ENCODE peak calls at places on chromosomes 2 and 18, in six cellular contexts. One of them, this sample, is unnamed.

GRCh38 chr18:12282436-12283039 is 25.5 kb upstream of the TUBB6 start:
- DNase-seq in stimulated activated CD4-positive, alpha-beta T cell treated with anti-CD3 and anti-CD28 coated beads, Interleukin-1b, Interleukin-23, amount 100 ng/mL, for 4 hours: no peak
- DNase-seq in GDM1: no peak
- DNase-seq in GM04504: peak
- DNase-seq in iris pigment epithelial cell: peak
- DNase-seq in HFFc6: peak
- DNase-seq in this sample: peak

GRCh38 chr2:203892207-203892606 is 24.6 kb downstream of the CTLA4 start:
- DNase-seq in stimulated activated CD4-positive, alpha-beta T cell treated with anti-CD3 and anti-CD28 coated beads, Interleukin-1b, Interleukin-23, amount 100 ng/mL, for 4 hours: no peak
- DNase-seq in GDM1: no peak
- DNase-seq in GM04504: no peak
- DNase-seq in iris pigment epithelial cell: no peak
- DNase-seq in HFFc6: no peak
- DNase-seq in this sample: no peak

GRCh38 chr18:14945984-14946383 is 198.0 kb downstream of the ANKRD30B start:
- DNase-seq in stimulated activated CD4-positive, alpha-beta T cell treated with anti-CD3 and anti-CD28 coated beads, Interleukin-1b, Interleukin-23, amount 100 ng/mL, for 4 hours: no peak
- DNase-seq in GDM1: no peak
- DNase-seq in GM04504: peak
- DNase-seq in iris pigment epithelial cell: no peak
- DNase-seq in HFFc6: no peak
- DNase-seq in this sample: no peak

GRCh38 chr2:214076527-214076926 is 334.3 kb upstream of the VWC2L start:
- DNase-seq in stimulated activated CD4-positive, alpha-beta T cell treated with anti-CD3 and anti-CD28 coated beads, Interleukin-1b, Interleukin-23, amount 100 ng/mL, for 4 hours: no peak
- DNase-seq in GDM1: no peak
- DNase-seq in GM04504: peak
- DNase-seq in iris pigment epithelial cell: no peak
- DNase-seq in HFFc6: peak
- DNase-seq in this sample: peak

GRCh38 chr2:85846411-85846810 is 42.4 kb downstream of the ST3GAL5 start:
- DNase-seq in stimulated activated CD4-positive, alpha-beta T cell treated with anti-CD3 and anti-CD28 coated beads, Interleukin-1b, Interleukin-23, amount 100 ng/mL, for 4 hours: no peak
- DNase-seq in GDM1: no peak
- DNase-seq in GM04504: no peak
- DNase-seq in iris pigment epithelial cell: peak
- DNase-seq in HFFc6: peak
- DNase-seq in this sample: peak

GRCh38 chr2:240131941-240132650 is 4.0 kb downstream of the COPS9 start:
- DNase-seq in stimulated activated CD4-positive, alpha-beta T cell treated with anti-CD3 and anti-CD28 coated beads, Interleukin-1b, Interleukin-23, amount 100 ng/mL, for 4 hours: no peak
- DNase-seq in GDM1: no peak
- DNase-seq in GM04504: no peak
- DNase-seq in iris pigment epithelial cell: no peak
- DNase-seq in HFFc6: no peak
- DNase-seq in this sample: no peak

GRCh38 chr2:121902616-121903015 is 147.2 kb downstream of the TSN start:
- DNase-seq in stimulated activated CD4-positive, alpha-beta T cell treated with anti-CD3 and anti-CD28 coated beads, Interleukin-1b, Interleukin-23, amount 100 ng/mL, for 4 hours: no peak
- DNase-seq in GDM1: no peak
- DNase-seq in GM04504: no peak
- DNase-seq in iris pigment epithelial cell: no peak
- DNase-seq in HFFc6: no peak
- DNase-seq in this sample: no peak

GRCh38 chr2:179344970-179345369 is 80.3 kb upstream of the SESTD1 start:
- DNase-seq in stimulated activated CD4-positive, alpha-beta T cell treated with anti-CD3 and anti-CD28 coated beads, Interleukin-1b, Interleukin-23, amount 100 ng/mL, for 4 hours: no peak
- DNase-seq in GDM1: no peak
- DNase-seq in GM04504: no peak
- DNase-seq in iris pigment epithelial cell: no peak
- DNase-seq in HFFc6: peak
- DNase-seq in this sample: no peak

GRCh38 chr2:157876066-157876770 is at the start of gene ACVR1:
- DNase-seq in stimulated activated CD4-positive, alpha-beta T cell treated with anti-CD3 and anti-CD28 coated beads, Interleukin-1b, Interleukin-23, amount 100 ng/mL, for 4 hours: peak
- DNase-seq in GDM1: peak
- DNase-seq in GM04504: peak
- DNase-seq in iris pigment epithelial cell: peak
- DNase-seq in HFFc6: peak
- DNase-seq in this sample: peak

GRCh38 chr18:59536181-59536580 is 161.0 kb downstream of the CCBE1 start:
- DNase-seq in stimulated activated CD4-positive, alpha-beta T cell treated with anti-CD3 and anti-CD28 coated beads, Interleukin-1b, Interleukin-23, amount 100 ng/mL, for 4 hours: no peak
- DNase-seq in GDM1: no peak
- DNase-seq in GM04504: peak
- DNase-seq in iris pigment epithelial cell: peak
- DNase-seq in HFFc6: peak
- DNase-seq in this sample: peak

GRCh38 chr2:157443090-157443489 is 799 bp downstream of the CYTIP start:
- DNase-seq in stimulated activated CD4-positive, alpha-beta T cell treated with anti-CD3 and anti-CD28 coated beads, Interleukin-1b, Interleukin-23, amount 100 ng/mL, for 4 hours: no peak
- DNase-seq in GDM1: no peak
- DNase-seq in GM04504: no peak
- DNase-seq in iris pigment epithelial cell: no peak
- DNase-seq in HFFc6: no peak
- DNase-seq in this sample: no peak

GRCh38 chr2:56288863-56289580 is 105.2 kb downstream of the CCDC85A start:
- DNase-seq in stimulated activated CD4-positive, alpha-beta T cell treated with anti-CD3 and anti-CD28 coated beads, Interleukin-1b, Interleukin-23, amount 100 ng/mL, for 4 hours: no peak
- DNase-seq in GDM1: no peak
- DNase-seq in GM04504: no peak
- DNase-seq in iris pigment epithelial cell: peak
- DNase-seq in HFFc6: no peak
- DNase-seq in this sample: no peak

GRCh38 chr2:146602383-146602782 is 1242.4 kb upstream of the ACVR2A start:
- DNase-seq in stimulated activated CD4-positive, alpha-beta T cell treated with anti-CD3 and anti-CD28 coated beads, Interleukin-1b, Interleukin-23, amount 100 ng/mL, for 4 hours: no peak
- DNase-seq in GDM1: no peak
- DNase-seq in GM04504: no peak
- DNase-seq in iris pigment epithelial cell: peak
- DNase-seq in HFFc6: peak
- DNase-seq in this sample: peak

GRCh38 chr2:64698068-64698645 is 44.4 kb upstream of the SERTAD2 start:
- DNase-seq in stimulated activated CD4-positive, alpha-beta T cell treated with anti-CD3 and anti-CD28 coated beads, Interleukin-1b, Interleukin-23, amount 100 ng/mL, for 4 hours: no peak
- DNase-seq in GDM1: no peak
- DNase-seq in GM04504: no peak
- DNase-seq in iris pigment epithelial cell: no peak
- DNase-seq in HFFc6: no peak
- DNase-seq in this sample: no peak

GRCh38 chr2:45029215-45029614 is 20.0 kb upstream of the SIX2 start:
- DNase-seq in stimulated activated CD4-positive, alpha-beta T cell treated with anti-CD3 and anti-CD28 coated beads, Interleukin-1b, Interleukin-23, amount 100 ng/mL, for 4 hours: no peak
- DNase-seq in GDM1: no peak
- DNase-seq in GM04504: no peak
- DNase-seq in iris pigment epithelial cell: no peak
- DNase-seq in HFFc6: no peak
- DNase-seq in this sample: no peak

GRCh38 chr2:240914645-240915525 is 8.7 kb downstream of the CROCC2 start:
- DNase-seq in stimulated activated CD4-positive, alpha-beta T cell treated with anti-CD3 and anti-CD28 coated beads, Interleukin-1b, Interleukin-23, amount 100 ng/mL, for 4 hours: no peak
- DNase-seq in GDM1: no peak
- DNase-seq in GM04504: no peak
- DNase-seq in iris pigment epithelial cell: no peak
- DNase-seq in HFFc6: no peak
- DNase-seq in this sample: no peak

GRCh38 chr2:172280820-172281454 is 146.4 kb upstream of the ITGA6 start:
- DNase-seq in stimulated activated CD4-positive, alpha-beta T cell treated with anti-CD3 and anti-CD28 coated beads, Interleukin-1b, Interleukin-23, amount 100 ng/mL, for 4 hours: no peak
- DNase-seq in GDM1: peak
- DNase-seq in GM04504: no peak
- DNase-seq in iris pigment epithelial cell: no peak
- DNase-seq in HFFc6: no peak
- DNase-seq in this sample: no peak

GRCh38 chr2:31429759-31430438 is 15.4 kb upstream of the XDH start:
- DNase-seq in stimulated activated CD4-positive, alpha-beta T cell treated with anti-CD3 and anti-CD28 coated beads, Interleukin-1b, Interleukin-23, amount 100 ng/mL, for 4 hours: no peak
- DNase-seq in GDM1: no peak
- DNase-seq in GM04504: no peak
- DNase-seq in iris pigment epithelial cell: peak
- DNase-seq in HFFc6: peak
- DNase-seq in this sample: peak

This sample was measured in AG08395.